ENCODE peak calls at places on chromosomes 5 and 9, in eight cellular contexts. Q, X, E, C, S, L, T and M are unnamed samples.

GRCh38 chr9:13823021-13823420 is 490.9 kb downstream of the NFIB start:
- DNase-seq in S (no peak), X (peak), Q (no peak), E (no peak), C (no peak), L (no peak), T (no peak), M (no peak)

GRCh38 chr9:109478665-109479380 is 19.3 kb downstream of the PTPN3 start:
- DNase-seq in T (no peak), Q (no peak), L (peak), C (no peak), E (no peak), X (no peak), S (no peak), M (no peak)

GRCh38 chr9:91047529-91047928 is 245.9 kb downstream of the SYK start:
- DNase-seq in X (no peak), E (no peak), T (no peak), L (no peak), Q (no peak), S (no peak), C (no peak), M (no peak)

GRCh38 chr5:77631166-77631582 is 7.3 kb downstream of the OTP start:
- DNase-seq in L (no peak), S (peak), Q (no peak), E (no peak), X (no peak), T (no peak), C (peak), M (no peak)

GRCh38 chr9:97411789-97412627 is at the start of gene TDRD7:
- DNase-seq in T (peak), S (peak), L (peak), C (peak), Q (peak), X (peak), E (peak), M (peak)

GRCh38 chr5:143650296-143650695 is 161.7 kb upstream of the HMHB1 start:
- DNase-seq in E (no peak), L (no peak), S (no peak), T (no peak), Q (no peak), C (no peak), X (no peak), M (no peak)

GRCh38 chr9:90515550-90515949 is 127.1 kb downstream of the DIRAS2 start:
- DNase-seq in T (no peak), Q (no peak), C (no peak), E (no peak), S (no peak), X (no peak), L (no peak), M (no peak)

GRCh38 chr9:124010665-124011321 is 775 bp upstream of the LHX2 start:
- DNase-seq in E (no peak), Q (peak), X (no peak), C (peak), S (no peak), T (peak), L (no peak), M (no peak)

GRCh38 chr5:98292496-98292895 is 481.0 kb upstream of the RGMB start:
- DNase-seq in Q (no peak), L (no peak), C (no peak), T (no peak), X (peak), E (no peak), S (no peak), M (no peak)

GRCh38 chr9:113215142-113215541 is 5.9 kb downstream of the FKBP15 start:
- DNase-seq in T (no peak), S (no peak), X (peak), L (peak), Q (peak), C (no peak), E (no peak), M (peak)

GRCh38 chr5:114152656-114153360 is 209.1 kb upstream of the KCNN2 start:
- DNase-seq in C (no peak), S (no peak), L (no peak), Q (no peak), X (peak), T (no peak), E (no peak), M (no peak)

GRCh38 chr9:89594811-89595550 is 9.8 kb upstream of the GADD45G start:
- DNase-seq in E (no peak), S (no peak), Q (no peak), L (no peak), T (peak), X (no peak), C (no peak), M (no peak)

GRCh38 chr5:178361657-178362445 is 129.2 kb upstream of the PHYKPL start:
- DNase-seq in T (no peak), X (no peak), E (no peak), Q (no peak), C (no peak), L (no peak), S (no peak), M (no peak)

GRCh38 chr5:97067296-97067695 is 75.1 kb downstream of the LIX1 start:
- DNase-seq in Q (no peak), L (no peak), T (no peak), C (no peak), X (no peak), E (no peak), S (no peak), M (no peak)

GRCh38 chr9:98830554-98830953 is 23.1 kb downstream of the GALNT12 start:
- DNase-seq in C (no peak), Q (no peak), X (no peak), E (no peak), S (no peak), T (no peak), L (no peak), M (no peak)
- TF ChIP-seq RAD21 in C (no peak), Q (no peak), X (no peak), E (no peak), S (no peak), T (no peak), L (no peak), M (no peak)

GRCh38 chr5:148910686-148911361 is 84.4 kb downstream of the ADRB2 start:
- DNase-seq in L (no peak), T (no peak), C (no peak), E (no peak), Q (peak), X (peak), S (no peak), M (peak)

GRCh38 chr5:148909766-148910165 is 83.4 kb downstream of the ADRB2 start:
- DNase-seq in C (no peak), S (no peak), E (no peak), X (no peak), Q (no peak), L (no peak), T (no peak), M (no peak)

GRCh38 chr5:148906968-148907367 is 80.6 kb downstream of the ADRB2 start:
- DNase-seq in T (no peak), E (no peak), X (no peak), S (no peak), L (no peak), Q (no peak), C (no peak), M (no peak)

GRCh38 chr5:148910216-148910615 is 83.8 kb downstream of the ADRB2 start:
- DNase-seq in C (no peak), S (no peak), T (no peak), E (no peak), X (no peak), L (no peak), Q (no peak), M (no peak)

GRCh38 chr5:148909001-148909400 is 82.6 kb downstream of the ADRB2 start:
- DNase-seq in S (no peak), X (peak), L (no peak), T (no peak), C (no peak), E (no peak), Q (no peak), M (no peak)
- TF ChIP-seq RAD21 in S (no peak), X (no peak), L (no peak), T (no peak), C (no peak), E (no peak), Q (no peak), M (no peak)

GRCh38 chr5:137040641-137041340 is 458.3 kb downstream of the SPOCK1 start:
- DNase-seq in T (no peak), E (no peak), X (peak), C (no peak), Q (no peak), S (no peak), L (no peak), M (no peak)
- TF ChIP-seq RAD21 in T (no peak), E (no peak), X (no peak), C (no peak), Q (no peak), S (no peak), L (no peak), M (no peak)

GRCh38 chr5:132774896-132775295 is 2.1 kb downstream of the SEPTIN8 start:
- DNase-seq in C (no peak), E (no peak), Q (no peak), T (no peak), X (no peak), L (no peak), S (no peak), M (no peak)

GRCh38 chr5:132772291-132773070 is 4.6 kb downstream of the SEPTIN8 start:
- DNase-seq in Q (no peak), E (no peak), X (no peak), C (no peak), T (no peak), L (no peak), S (no peak), M (no peak)

GRCh38 chr5:132773114-132773513 is 3.9 kb downstream of the SEPTIN8 start:
- DNase-seq in E (no peak), T (no peak), L (no peak), X (no peak), S (no peak), Q (no peak), C (peak), M (no peak)

GRCh38 chr5:132774406-132774805 is 2.6 kb downstream of the SEPTIN8 start:
- DNase-seq in X (no peak), S (no peak), L (no peak), C (no peak), E (no peak), Q (no peak), T (no peak), M (no peak)

DNA sequence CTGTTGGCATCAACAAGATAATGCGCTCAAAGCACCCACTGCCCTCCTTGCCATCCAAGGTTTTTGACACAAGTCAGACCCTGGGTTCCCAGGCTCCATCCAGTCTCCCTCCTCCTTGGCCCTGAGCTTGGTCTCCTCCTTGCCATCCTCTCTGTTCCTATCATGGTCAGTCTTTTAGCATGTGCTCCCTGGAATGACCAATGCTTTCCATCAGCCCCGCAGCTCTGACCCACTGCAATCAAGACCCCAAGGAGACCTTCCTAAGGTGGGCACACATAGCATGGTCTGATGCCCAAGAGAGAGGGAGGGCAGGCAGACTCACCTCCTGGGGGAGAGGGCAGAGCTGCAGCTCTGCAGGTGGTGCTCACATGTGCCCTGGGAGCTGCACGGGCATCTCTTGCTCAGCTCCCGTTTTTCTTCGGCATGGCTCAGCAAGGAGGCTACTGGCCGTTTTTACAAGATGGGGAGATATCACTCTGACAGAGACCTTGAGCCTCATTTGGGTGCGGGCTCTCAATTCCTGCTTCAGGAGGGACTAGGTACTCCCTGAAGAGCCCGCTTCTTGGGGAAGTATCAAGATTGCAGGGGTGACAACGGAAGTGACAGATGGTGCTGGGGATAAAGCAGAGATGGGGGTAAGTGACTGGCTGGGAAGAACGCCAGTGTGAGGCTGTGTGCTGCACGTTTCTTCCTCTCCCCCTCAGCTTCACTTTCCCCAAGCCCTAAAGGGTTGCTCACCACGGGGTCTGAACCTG is 3.3 kb downstream of the SEPTIN8 start:
- DNase-seq in S (no peak), X (no peak), Q (no peak), L (no peak), T (no peak), E (peak), C (no peak), M (no peak)
- TF ChIP-seq RAD21 in S (no peak), X (no peak), Q (no peak), L (no peak), T (no peak), E (no peak), C (no peak), M (no peak)

DNA sequence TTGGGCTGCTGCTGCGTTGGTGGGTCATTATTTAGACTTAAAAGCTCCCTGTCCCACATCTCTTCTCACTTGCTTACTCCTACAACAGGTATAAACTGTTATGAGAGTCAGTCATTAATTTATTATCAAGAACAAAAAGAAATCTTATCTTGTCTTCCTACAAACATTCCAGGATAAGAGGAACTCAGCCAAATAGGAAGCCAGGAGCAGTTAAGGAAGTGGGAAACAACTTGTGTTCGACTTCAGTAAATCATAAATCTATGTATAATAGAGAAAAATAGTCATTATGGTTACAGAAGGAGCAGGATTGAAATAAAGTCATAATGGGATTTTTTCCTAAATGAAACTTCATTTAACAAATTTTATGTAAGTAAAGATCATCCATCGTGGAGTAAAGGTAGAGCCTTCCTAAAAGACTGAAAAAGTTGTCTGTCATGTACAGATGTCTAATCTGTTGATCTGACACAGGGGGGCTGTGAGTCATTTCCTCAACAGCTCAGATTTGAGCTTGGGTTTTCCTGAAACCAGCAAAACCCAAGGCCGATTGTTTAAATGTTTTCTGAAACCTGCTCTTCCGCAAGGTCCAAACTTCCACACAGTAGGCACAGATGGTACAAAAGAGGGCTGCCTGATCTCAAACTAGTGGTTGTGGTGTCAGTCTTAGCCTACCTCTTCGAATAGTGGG is 25.3 kb upstream of the LRRTM2 start:
- DNase-seq in C (no peak), T (no peak), X (peak), Q (no peak), E (peak), L (no peak), S (no peak), M (no peak)
- TF ChIP-seq RAD21 in C (no peak), T (no peak), X (no peak), Q (no peak), E (no peak), L (no peak), S (no peak), M (no peak)

DNA sequence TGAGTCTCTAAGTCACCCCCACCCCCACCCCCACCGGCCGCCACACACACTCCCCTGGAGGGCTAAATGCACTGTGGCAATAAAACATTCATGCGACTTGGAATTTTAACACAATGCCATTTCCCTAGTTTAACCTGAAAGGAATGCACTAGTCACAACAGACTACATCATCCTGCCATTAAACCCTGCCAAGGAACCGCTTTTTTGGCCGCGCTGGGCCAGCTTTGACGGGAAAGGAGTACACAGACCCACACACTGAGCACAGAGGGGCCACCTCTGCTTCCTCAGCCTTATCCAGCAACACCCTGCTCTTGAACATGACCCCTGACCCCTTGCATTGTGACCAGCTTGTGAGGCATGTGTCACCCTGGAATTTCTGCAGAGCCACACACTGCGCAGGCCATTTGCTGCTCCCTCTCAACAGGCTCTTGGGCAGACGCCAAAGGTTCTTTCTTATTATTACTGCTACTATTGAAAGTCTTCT is 165.3 kb downstream of the BNC2 start:
- DNase-seq in Q (peak), S (no peak), E (peak), X (peak), L (no peak), T (peak), C (peak), M (no peak)
- TF ChIP-seq RAD21 in Q (peak), S (no peak), E (no peak), X (no peak), L (no peak), T (no peak), C (no peak), M (no peak)

GRCh38 chr9:138051586-138052321 is 174.2 kb downstream of the CACNA1B start:
- DNase-seq in L (no peak), C (peak), S (no peak), X (no peak), Q (no peak), E (no peak), T (no peak), M (no peak)

GRCh38 chr9:138052322-138052615 is 174.7 kb downstream of the CACNA1B start:
- DNase-seq in X (no peak), Q (no peak), C (peak), S (no peak), E (no peak), L (no peak), T (peak), M (no peak)

GRCh38 chr9:138053321-138053868 is 175.8 kb downstream of the CACNA1B start:
- DNase-seq in T (peak), C (peak), X (no peak), Q (peak), E (peak), S (no peak), L (no peak), M (peak)

GRCh38 chr9:138053996-138054752 is 176.6 kb downstream of the CACNA1B start:
- DNase-seq in L (no peak), E (no peak), X (no peak), T (peak), S (no peak), C (no peak), Q (peak), M (no peak)

DNA sequence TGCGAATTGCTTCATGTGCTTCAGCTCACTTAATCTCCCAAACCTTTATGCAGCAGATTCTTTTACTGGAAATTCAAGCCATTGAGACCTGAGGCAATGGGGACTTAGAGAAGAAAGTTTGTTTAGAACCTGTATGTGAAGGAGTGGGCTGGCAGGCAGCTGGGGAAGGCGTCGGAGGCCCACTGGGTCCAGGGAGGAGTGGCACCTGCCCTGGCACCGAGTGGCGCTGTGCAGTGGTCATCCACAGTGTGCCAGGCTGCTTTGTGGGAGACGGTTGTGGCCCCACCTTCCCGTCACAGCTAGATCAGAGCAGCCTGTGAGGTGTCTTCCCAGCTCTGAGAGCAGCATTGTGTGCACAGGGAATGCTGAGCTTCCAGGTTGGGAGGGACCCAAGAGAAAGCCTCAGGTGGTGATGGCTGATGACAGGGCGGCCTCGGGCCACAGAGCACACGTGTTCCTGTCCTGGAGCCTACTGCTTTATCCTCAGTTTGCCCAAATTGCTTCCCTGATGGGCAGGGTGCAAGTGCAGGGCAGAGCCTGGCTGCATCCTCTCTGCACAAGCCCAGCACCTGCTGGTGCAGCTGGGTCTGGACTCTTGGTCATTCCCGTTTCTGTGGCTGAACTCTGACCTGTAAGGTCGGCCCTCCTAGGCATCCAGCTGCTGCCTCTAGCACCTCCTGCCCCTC is 175.2 kb downstream of the CACNA1B start:
- DNase-seq in E (no peak), L (no peak), S (no peak), C (peak), X (no peak), Q (no peak), T (no peak), M (no peak)
- TF ChIP-seq RAD21 in E (no peak), L (no peak), S (no peak), C (no peak), X (no peak), Q (no peak), T (no peak), M (no peak)

GRCh38 chr5:83401122-83401620 is 70.4 kb upstream of the VCAN start:
- DNase-seq in Q (no peak), X (peak), L (no peak), C (no peak), T (no peak), S (peak), E (no peak), M (no peak)
- TF ChIP-seq RAD21 in Q (no peak), X (no peak), L (no peak), C (no peak), T (no peak), S (peak), E (no peak), M (no peak)